ENCODE peak calls at places on chromosomes 16 and 17, in nine cellular contexts. K is naive thymus-derived CD8-positive, alpha-beta T cell; Z is AG10803; M is H9; O is hippocampal formation; D is caudate nucleus; N is GM13977; G is dermis blood vessel endothelial cell; Y is NCI-H146. Q is an unnamed sample.

GRCh38 chr17:69406906-69407305 is 7.6 kb upstream of the MAP2K6 start:
- DNase-seq in N (no peak), G (no peak), Y (no peak), Z (peak), M (no peak), K (no peak), D (no peak), O (no peak), Q (no peak)

GRCh38 chr17:31486351-31487062 is 95.0 kb downstream of the RAB11FIP4 start:
- DNase-seq in O (no peak), Y (no peak), N (no peak), Z (no peak), M (no peak), K (no peak), D (no peak), G (no peak), Q (no peak)

GRCh38 chr17:45077643-45078042 is 16.5 kb downstream of the NMT1 start:
- DNase-seq in M (no peak), Y (no peak), G (peak), K (no peak), O (no peak), N (peak), Z (no peak), D (no peak), Q (no peak)

GRCh38 chr16:88412766-88413165 is 30.0 kb downstream of the ZNF469 start:
- DNase-seq in N (no peak), D (no peak), Y (no peak), K (no peak), O (no peak), Z (no peak), M (no peak), G (no peak), Q (no peak)

GRCh38 chr17:49836111-49837030 is 11.5 kb downstream of the TAC4 start:
- DNase-seq in D (no peak), Z (peak), Y (no peak), K (no peak), G (peak), M (no peak), N (no peak), O (no peak), Q (no peak)

GRCh38 chr17:76566613-76566943 is 19.1 kb downstream of the ST6GALNAC2 start:
- DNase-seq in N (no peak), O (no peak), D (no peak), Z (no peak), G (no peak), M (peak), K (no peak), Y (no peak), Q (no peak)

GRCh38 chr17:74444406-74444805 is 12.5 kb downstream of the GPRC5C start:
- DNase-seq in N (no peak), O (no peak), G (peak), K (no peak), Y (no peak), Z (no peak), M (peak), D (no peak), Q (no peak)

GRCh38 chr16:71933913-71934696 is 38.8 kb downstream of the IST1 start:
- DNase-seq in N (no peak), K (no peak), Z (peak), O (no peak), G (no peak), D (no peak), Y (no peak), M (no peak), Q (no peak)

GRCh38 chr16:31077592-31078199 is 3.5 kb downstream of the ZNF646 start:
- DNase-seq in O (no peak), K (no peak), G (no peak), N (no peak), M (peak), Y (no peak), D (no peak), Z (no peak), Q (no peak)

GRCh38 chr16:82655720-82656500 is 29.1 kb downstream of the CDH13 start:
- DNase-seq in Z (no peak), K (no peak), O (no peak), M (no peak), Y (no peak), D (no peak), N (no peak), G (no peak), Q (no peak)

GRCh38 chr17:48915459-48916282 is 7.5 kb downstream of the UBE2Z start:
- DNase-seq in K (no peak), N (peak), G (peak), O (no peak), Y (no peak), D (no peak), Z (peak), M (no peak), Q (peak)

GRCh38 chr17:79144090-79144610 is 69.5 kb downstream of the ENGASE start:
- DNase-seq in Y (no peak), M (no peak), G (no peak), N (no peak), K (no peak), O (no peak), D (no peak), Z (no peak), Q (no peak)

GRCh38 chr16:80006175-80006895 is 405.8 kb upstream of the MAF start:
- DNase-seq in Z (peak), D (no peak), G (no peak), K (no peak), O (no peak), N (no peak), M (no peak), Y (no peak), Q (peak)

GRCh38 chr16:50303041-50303604 is 36.8 kb downstream of the ADCY7 start:
- DNase-seq in O (no peak), D (no peak), G (no peak), Z (peak), Y (no peak), K (no peak), N (no peak), M (peak), Q (no peak)

GRCh38 chr17:73748521-73748920 is 104.3 kb upstream of the SDK2 start:
- DNase-seq in K (no peak), G (no peak), D (no peak), O (no peak), N (no peak), M (no peak), Y (peak), Z (no peak), Q (no peak)

GRCh38 chr16:73615256-73615655 is 567.3 kb upstream of the ZFHX3 start:
- DNase-seq in N (no peak), Z (no peak), D (no peak), G (no peak), O (no peak), K (no peak), Y (no peak), M (no peak), Q (no peak)

GRCh38 chr16:87878704-87879103 is 9.4 kb upstream of the SLC7A5 start:
- DNase-seq in G (no peak), N (no peak), D (no peak), K (no peak), Z (no peak), O (no peak), M (no peak), Y (peak), Q (no peak)

GRCh38 chr16:19808061-19808621 is 76.5 kb downstream of the GPRC5B start:
- DNase-seq in D (no peak), M (no peak), Z (no peak), O (peak), N (peak), Y (no peak), G (no peak), K (no peak), Q (no peak)

GRCh38 chr17:64226132-64226531 is 36.9 kb downstream of the TEX2 start:
- DNase-seq in Z (peak), N (no peak), O (no peak), D (no peak), G (no peak), Y (no peak), M (no peak), K (no peak), Q (no peak)

GRCh38 chr16:11165349-11165748 is 90.7 kb downstream of the SOCS1 start:
- DNase-seq in G (no peak), N (no peak), K (no peak), Y (no peak), M (no peak), D (no peak), O (no peak), Z (no peak), Q (no peak)

GRCh38 chr17:45573915-45574314 is 83.4 kb upstream of the PLEKHM1 start:
- DNase-seq in N (no peak), Y (no peak), Z (no peak), K (no peak), O (no peak), M (no peak), D (no peak), G (no peak), Q (peak)

GRCh38 chr16:75566040-75566888 is at the start of gene GABARAPL2:
- DNase-seq in K (peak), D (peak), N (peak), G (peak), Y (peak), M (peak), Z (peak), O (peak), Q (peak)

GRCh38 chr16:25018972-25019617 is 3.9 kb upstream of the ARHGAP17 start:
- DNase-seq in O (no peak), D (no peak), Z (no peak), G (no peak), M (no peak), N (no peak), K (no peak), Y (no peak), Q (no peak)

GRCh38 chr16:89036776-89037175 is 56.9 kb upstream of the ACSF3 start:
- DNase-seq in K (no peak), M (no peak), N (no peak), Z (no peak), O (no peak), Y (no peak), D (no peak), G (no peak), Q (no peak)

GRCh38 chr17:77494664-77495435 is 354.1 kb downstream of the SEC14L1 start:
- DNase-seq in O (peak), Z (peak), M (peak), G (peak), Y (peak), N (peak), K (peak), D (peak), Q (peak)

Q was measured in SW480.